ENCODE peak calls at places on chromosomes 5 and 9, in six cellular contexts. Z is SK-N-SH, S is pancreas, C is colonic mucosa, O is HS-5, R is T-helper 1 cell. A is an unnamed sample.

GRCh38 chr5:102811962-102812361 is 56.9 kb downstream of the PAM start:
- DNase-seq in Z (no peak), S (no peak), C (peak; percentile 20), O (peak; percentile 78), R (no peak), A (no peak)

GRCh38 chr9:134301387-134302129 is 24.7 kb upstream of the RXRA start:
- DNase-seq in Z (peak; percentile 27), S (no peak), C (no peak), O (no peak), R (no peak), A (no peak)

GRCh38 chr9:95581900-95582299 is 65.1 kb upstream of the PTCH1 start:
- DNase-seq in Z (no peak), S (no peak), C (no peak), O (no peak), R (no peak), A (no peak)

GRCh38 chr5:137935190-137935589 is 45.9 kb downstream of the PKD2L2 start:
- DNase-seq in Z (no peak), S (no peak), C (no peak), O (no peak), R (no peak), A (no peak)

GRCh38 chr5:14054111-14054854 is 88.9 kb upstream of the TRIO start:
- DNase-seq in Z (no peak), S (no peak), C (no peak), O (no peak), R (no peak), A (no peak)

GRCh38 chr9:129031514-129031913 is 3.4 kb upstream of the SH3GLB2 start:
- DNase-seq in Z (no peak), S (no peak), C (no peak), O (no peak), R (no peak), A (no peak)

GRCh38 chr9:33044677-33045282 is 19.7 kb downstream of the DNAJA1 start:
- DNase-seq in Z (peak; percentile 64), S (peak; percentile 61), C (peak; percentile 67), O (no peak), R (no peak), A (no peak)

GRCh38 chr9:88998911-88999310 is 7.6 kb downstream of the S1PR3 start:
- DNase-seq in Z (no peak), S (peak; percentile 69), C (peak; percentile 43), O (no peak), R (no peak), A (no peak)

GRCh38 chr5:11050596-11051304 is 289.7 kb upstream of the DAP start:
- DNase-seq in Z (no peak), S (no peak), C (no peak), O (peak; percentile 65), R (no peak), A (no peak)

GRCh38 chr5:169004551-169004950 is 296.4 kb downstream of the SLIT3 start:
- DNase-seq in Z (no peak), S (no peak), C (no peak), O (no peak), R (no peak), A (no peak)

GRCh38 chr5:174426388-174426787 is 298.0 kb upstream of the MSX2 start:
- DNase-seq in Z (no peak), S (no peak), C (no peak), O (no peak), R (no peak), A (no peak)

GRCh38 chr5:144104086-144104485 is 66.4 kb downstream of the YIPF5 start:
- DNase-seq in Z (no peak), S (no peak), C (no peak), O (no peak), R (no peak), A (no peak)

GRCh38 chr5:170907758-170908157 is 45.9 kb downstream of the RANBP17 start:
- DNase-seq in Z (no peak), S (no peak), C (no peak), O (peak; percentile 60), R (no peak), A (no peak)

GRCh38 chr5:120789918-120790714 is 326.0 kb downstream of the PRR16 start:
- DNase-seq in Z (peak; percentile 10), S (no peak), C (no peak), O (no peak), R (no peak), A (no peak)

GRCh38 chr5:141914154-141914743 is 9.4 kb upstream of the DELE1 start:
- DNase-seq in Z (peak; percentile 94), S (peak; percentile 27), C (peak; percentile 60), O (no peak), R (no peak), A (no peak)

GRCh38 chr9:128208943-128209695 is 5.9 kb downstream of the DNM1 start:
- DNase-seq in Z (no peak), S (peak; percentile 23), C (no peak), O (no peak), R (no peak), A (no peak)